ENCODE peak calls at places on chromosomes 16 and 17, in seven cellular contexts. Z is omental fat pad, C is Caco-2, K is dorsolateral prefrontal cortex, R is cardiac muscle cell, W is MM.1S, I is heart left ventricle. M is an unnamed sample.

GRCh38 chr16:14509055-14509454 is 121.0 kb downstream of the PARN start:
- DNase-seq in Z (no peak), C (no peak), K (no peak), R (no peak), W (no peak), I (no peak), M (no peak)

GRCh38 chr16:16045879-16046278 is 96.5 kb downstream of the ABCC1 start:
- DNase-seq in Z (no peak), C (no peak), K (no peak), R (peak), W (no peak), I (no peak), M (no peak)

GRCh38 chr17:67489273-67489672 is 112.2 kb downstream of the PITPNC1 start:
- DNase-seq in Z (no peak), C (no peak), K (no peak), R (no peak), W (no peak), I (no peak), M (no peak)

GRCh38 chr16:65916995-65917394 is 449.5 kb upstream of the CDH5 start:
- DNase-seq in Z (no peak), C (no peak), K (no peak), R (no peak), W (no peak), I (no peak), M (no peak)

GRCh38 chr17:58691701-58692238 is at the start of gene TEX14:
- DNase-seq in Z (no peak), C (peak), K (no peak), R (no peak), W (no peak), I (no peak), M (no peak)

GRCh38 chr17:7956208-7956965 is 24.4 kb downstream of the CNTROB start:
- DNase-seq in Z (no peak), C (no peak), K (no peak), R (peak), W (no peak), I (peak), M (no peak)

GRCh38 chr17:2083613-2084128 is 28.8 kb downstream of the HIC1 start:
- DNase-seq in Z (no peak), C (peak), K (no peak), R (peak), W (no peak), I (peak), M (peak)

GRCh38 chr16:57688487-57688986 is 6.1 kb upstream of the DRC7 start:
- DNase-seq in Z (no peak), C (peak), K (no peak), R (no peak), W (no peak), I (no peak), M (no peak)

GRCh38 chr16:65713409-65713808 is 591.5 kb upstream of the CDH11 start:
- DNase-seq in Z (no peak), C (no peak), K (no peak), R (no peak), W (no peak), I (no peak), M (no peak)

GRCh38 chr17:76820523-76820922 is 47.7 kb upstream of the MGAT5B start:
- DNase-seq in Z (no peak), C (no peak), K (no peak), R (no peak), W (no peak), I (no peak), M (no peak)

GRCh38 chr17:36743130-36743529 is 141.7 kb downstream of the MRM1 start:
- DNase-seq in Z (no peak), C (no peak), K (no peak), R (no peak), W (no peak), I (no peak), M (no peak)

GRCh38 chr16:2782583-2783351 is 4.6 kb downstream of the PRSS33 start:
- DNase-seq in Z (peak), C (peak), K (no peak), R (no peak), W (no peak), I (no peak), M (no peak)

GRCh38 chr17:227581-228222 is 46.3 kb upstream of the DOC2B start:
- DNase-seq in Z (no peak), C (peak), K (peak), R (no peak), W (no peak), I (no peak), M (peak)

GRCh38 chr16:82192665-82193064 is 22.6 kb upstream of the MPHOSPH6 start:
- DNase-seq in Z (no peak), C (no peak), K (no peak), R (no peak), W (no peak), I (no peak), M (peak)

GRCh38 chr17:18184143-18185007 is 747 bp downstream of the ALKBH5 start:
- DNase-seq in Z (peak), C (peak), K (peak), R (peak), W (peak), I (peak), M (peak)
- TF ChIP-seq CTCF in Z (no peak), C (peak), K (no peak), R (no peak), W (no peak), I (no peak), M (no peak)

DNA sequence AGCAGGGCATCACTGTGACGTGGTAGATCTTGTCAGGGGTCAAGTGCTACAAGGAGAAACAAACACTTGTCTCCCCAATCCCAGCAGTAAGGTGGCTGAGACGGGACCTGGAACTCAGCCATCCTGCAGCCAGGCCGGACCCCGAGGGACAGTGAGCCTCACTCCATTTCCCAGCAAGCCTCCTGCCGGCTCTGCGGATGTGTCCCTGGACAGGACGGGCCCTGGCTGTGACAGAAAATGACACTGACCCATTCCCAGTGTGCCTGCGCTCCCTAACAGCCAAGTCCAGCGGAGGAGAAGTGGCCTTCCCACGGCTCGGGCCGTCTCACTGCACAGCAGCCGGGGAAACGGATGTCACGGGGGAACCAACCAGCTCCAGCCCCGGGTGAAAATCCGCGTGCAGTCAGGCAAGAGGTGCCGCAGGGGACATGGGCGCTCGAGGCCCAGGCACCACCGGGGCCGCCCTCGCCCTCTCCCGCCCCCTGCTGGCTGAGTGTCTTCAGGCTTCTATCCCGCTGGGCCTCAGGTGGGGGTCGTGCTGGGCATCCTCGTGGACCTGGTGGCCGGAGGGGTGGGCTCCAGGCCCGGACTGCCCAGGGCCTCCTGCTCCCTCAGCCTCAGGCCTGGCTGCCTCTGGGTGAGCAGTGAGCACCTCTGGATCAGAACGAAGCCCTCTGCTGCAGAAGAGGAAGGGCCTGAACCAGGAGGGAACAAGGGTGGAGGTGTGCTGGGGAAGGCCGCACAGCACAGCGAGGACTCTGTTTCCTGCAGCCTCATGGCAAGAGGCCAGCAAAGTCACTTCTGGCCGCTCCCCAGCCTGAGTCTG is 6.7 kb downstream of the HAGHL start:
- DNase-seq in Z (no peak), C (no peak), K (no peak), R (peak), W (no peak), I (no peak), M (no peak)
- TF ChIP-seq CTCF in Z (no peak), C (peak), K (peak), R (peak), W (peak), I (no peak), M (no peak)

DNA sequence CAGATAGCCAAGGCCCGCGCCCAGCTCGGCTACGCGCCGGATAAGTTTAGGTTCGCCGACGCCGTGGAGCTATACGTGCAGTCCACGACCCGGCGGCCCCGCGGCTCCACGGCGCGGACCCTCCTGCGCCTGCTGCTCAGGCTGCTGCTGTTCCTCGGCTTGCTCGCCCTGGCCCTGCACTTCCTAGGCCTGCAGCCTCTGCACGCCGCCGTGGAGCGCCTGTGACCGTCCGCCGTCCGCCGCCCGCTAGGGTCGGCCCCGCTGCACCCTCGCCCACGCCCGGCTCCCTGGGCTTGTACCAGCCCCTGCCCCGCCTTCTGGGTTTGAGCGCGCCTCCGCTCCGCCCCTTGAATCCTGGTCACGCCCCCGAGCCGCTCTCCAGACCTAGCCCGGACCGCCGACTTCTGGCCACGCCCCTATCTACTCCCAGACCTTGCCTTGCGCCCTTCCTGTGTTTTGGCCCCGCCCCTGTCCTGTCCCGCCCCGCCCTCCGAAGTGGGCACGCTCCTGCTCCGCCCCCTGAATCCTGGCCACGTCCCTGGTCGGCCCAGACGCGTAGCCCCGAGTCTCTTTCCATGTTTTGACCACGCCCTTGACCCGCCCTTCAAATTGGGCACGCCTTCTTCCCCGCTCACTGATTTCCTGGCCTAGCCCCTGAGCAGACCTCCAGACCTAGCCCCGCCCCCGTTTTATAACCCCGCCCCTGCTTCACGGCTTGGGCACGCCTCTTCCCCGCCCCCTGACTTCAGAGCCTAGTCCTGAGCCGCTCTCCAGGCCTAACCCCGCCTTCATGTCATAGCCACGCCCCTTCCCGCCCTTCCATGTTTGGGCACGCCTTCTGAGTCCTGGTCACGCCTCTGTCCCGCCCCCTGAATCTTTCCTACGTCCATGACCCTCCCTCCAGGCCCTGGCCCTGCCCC is 15.6 kb upstream of the EEF2K start:
- DNase-seq in Z (peak), C (peak), K (peak), R (peak), W (peak), I (peak), M (peak)
- TF ChIP-seq CTCF in Z (no peak), C (no peak), K (no peak), R (no peak), W (no peak), I (no peak), M (no peak)

GRCh38 chr17:32914181-32914580 is 13.8 kb upstream of the TMEM98 start:
- DNase-seq in Z (no peak), C (no peak), K (no peak), R (no peak), W (no peak), I (no peak), M (no peak)
- TF ChIP-seq CTCF in Z (no peak), C (no peak), K (no peak), R (no peak), W (no peak), I (no peak), M (no peak)

GRCh38 chr17:78390241-78391050 is 12.0 kb downstream of the PGS1 start:
- DNase-seq in Z (no peak), C (peak), K (no peak), R (no peak), W (no peak), I (peak), M (no peak)
- TF ChIP-seq CTCF in Z (no peak), C (no peak), K (no peak), R (no peak), W (no peak), I (no peak), M (no peak)

GRCh38 chr16:22318690-22319358 is 21.6 kb downstream of the POLR3E start:
- DNase-seq in Z (no peak), C (no peak), K (no peak), R (no peak), W (no peak), I (no peak), M (no peak)
- TF ChIP-seq CTCF in Z (no peak), C (peak), K (peak), R (peak), W (peak), I (peak), M (peak)

GRCh38 chr17:27455914-27456680 is at the start of gene KSR1:
- DNase-seq in Z (peak), C (peak), K (peak), R (peak), W (peak), I (peak), M (peak)
- TF ChIP-seq CTCF in Z (no peak), C (peak), K (peak), R (peak), W (peak), I (peak), M (no peak)